ENCODE peak calls at places on chromosomes 13 and 19, in seven cellular contexts. K is adipocyte, H is neuronal stem cell, M is HepG2, I is PC-3, F is mesendoderm, A is neural progenitor cell. C is an unnamed sample.

GRCh38 chr19:2061936-2062729 is 11.1 kb upstream of the MKNK2 start:
- DNase-seq in F (no peak), A (peak), M (peak), K (no peak), H (no peak), I (no peak), C (peak)

GRCh38 chr13:28611654-28612131 is 47.2 kb upstream of the POMP start:
- DNase-seq in F (peak), A (no peak), I (no peak), K (no peak), H (no peak), M (no peak), C (no peak)

GRCh38 chr13:40665754-40666057 is 735 bp downstream of the FOXO1 start:
- DNase-seq in K (no peak), F (peak), A (no peak), I (peak), H (no peak), M (no peak), C (no peak)

GRCh38 chr19:48391100-48392005 is at the start of gene KDELR1:
- DNase-seq in H (peak), I (peak), A (peak), K (peak), F (peak), M (peak), C (peak)

GRCh38 chr19:694481-695349 is 537 bp downstream of the PRSS57 start:
- DNase-seq in K (no peak), I (no peak), F (no peak), A (no peak), M (no peak), H (no peak), C (no peak)

GRCh38 chr13:47708386-47708785 is 292.7 kb downstream of the SUCLA2 start:
- DNase-seq in K (no peak), H (no peak), I (peak), M (no peak), A (no peak), F (no peak), C (no peak)

GRCh38 chr19:14053500-14053899 is 8.4 kb downstream of the PALM3 start:
- DNase-seq in K (no peak), I (no peak), A (no peak), F (no peak), M (no peak), H (no peak), C (no peak)

GRCh38 chr19:10226376-10227214 is 4.5 kb downstream of the S1PR2 start:
- DNase-seq in H (no peak), F (no peak), I (no peak), M (no peak), K (peak), A (no peak), C (peak)

GRCh38 chr13:36919833-36920611 is at the start of gene SMAD9:
- DNase-seq in I (peak), F (peak), A (peak), K (peak), M (peak), H (peak), C (peak)

GRCh38 chr13:100825551-100825950 is 151.0 kb upstream of the TMTC4 start:
- DNase-seq in I (peak), A (no peak), M (no peak), K (peak), F (no peak), H (no peak), C (no peak)

GRCh38 chr13:30679483-30680330 is 55.6 kb upstream of the ALOX5AP start:
- DNase-seq in K (peak), H (no peak), F (peak), A (peak), M (peak), I (peak), C (no peak)

GRCh38 chr13:30671271-30671815 is 53.6 kb downstream of the USPL1 start:
- DNase-seq in A (no peak), M (no peak), K (no peak), I (no peak), F (no peak), H (no peak), C (no peak)

GRCh38 chr13:30668305-30668704 is 50.6 kb downstream of the USPL1 start:
- DNase-seq in K (no peak), F (no peak), I (no peak), M (peak), H (no peak), A (no peak), C (no peak)

GRCh38 chr13:30676672-30677071 is 58.7 kb upstream of the ALOX5AP start:
- DNase-seq in F (peak), H (no peak), I (peak), M (peak), A (no peak), K (no peak), C (no peak)

GRCh38 chr13:30673669-30674521 is 56.2 kb downstream of the USPL1 start:
- DNase-seq in A (peak), I (peak), F (peak), M (peak), K (peak), H (peak), C (peak)
- H3K9ac ChIP-seq in A (no peak), I (peak), F (peak), M (peak), K (peak), H (peak), C (peak)

DNA sequence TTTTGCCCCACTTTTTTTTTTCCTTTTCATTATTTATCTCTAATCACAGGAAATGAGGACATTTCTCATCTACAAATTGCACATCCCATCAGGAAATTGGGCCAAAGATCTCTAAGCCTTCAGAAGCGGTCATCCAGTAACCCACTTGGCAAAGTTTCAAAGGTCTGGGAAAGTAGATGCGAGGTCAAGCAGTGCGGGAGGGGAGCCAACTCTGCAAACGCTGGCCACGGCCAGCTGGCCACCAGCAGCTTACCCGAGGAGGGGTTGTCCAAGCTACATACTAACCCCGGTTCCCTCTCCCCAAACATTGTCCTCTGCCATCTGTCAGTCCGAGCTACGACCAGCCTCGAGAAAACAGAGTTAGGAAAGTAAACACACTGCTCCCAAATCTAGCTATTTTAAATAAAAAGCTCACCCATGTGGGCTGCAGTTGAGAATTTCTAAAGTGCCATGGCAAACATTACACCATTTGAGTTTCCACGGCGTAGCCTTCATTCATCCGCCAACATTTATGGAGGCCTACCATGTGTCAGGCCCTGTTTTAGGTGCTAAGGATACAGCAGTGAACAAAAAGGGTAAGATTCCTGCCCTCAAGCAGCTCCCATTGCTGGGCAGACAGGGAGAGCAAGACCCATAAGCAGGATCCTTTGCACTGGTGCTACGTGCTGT is 11.5 kb downstream of the FFAR2 start:
- DNase-seq in H (no peak), K (no peak), A (no peak), I (no peak), F (no peak), M (peak), C (peak)
- H3K9ac ChIP-seq in H (no peak), K (peak), A (no peak), I (no peak), F (no peak), M (peak), C (no peak)

DNA sequence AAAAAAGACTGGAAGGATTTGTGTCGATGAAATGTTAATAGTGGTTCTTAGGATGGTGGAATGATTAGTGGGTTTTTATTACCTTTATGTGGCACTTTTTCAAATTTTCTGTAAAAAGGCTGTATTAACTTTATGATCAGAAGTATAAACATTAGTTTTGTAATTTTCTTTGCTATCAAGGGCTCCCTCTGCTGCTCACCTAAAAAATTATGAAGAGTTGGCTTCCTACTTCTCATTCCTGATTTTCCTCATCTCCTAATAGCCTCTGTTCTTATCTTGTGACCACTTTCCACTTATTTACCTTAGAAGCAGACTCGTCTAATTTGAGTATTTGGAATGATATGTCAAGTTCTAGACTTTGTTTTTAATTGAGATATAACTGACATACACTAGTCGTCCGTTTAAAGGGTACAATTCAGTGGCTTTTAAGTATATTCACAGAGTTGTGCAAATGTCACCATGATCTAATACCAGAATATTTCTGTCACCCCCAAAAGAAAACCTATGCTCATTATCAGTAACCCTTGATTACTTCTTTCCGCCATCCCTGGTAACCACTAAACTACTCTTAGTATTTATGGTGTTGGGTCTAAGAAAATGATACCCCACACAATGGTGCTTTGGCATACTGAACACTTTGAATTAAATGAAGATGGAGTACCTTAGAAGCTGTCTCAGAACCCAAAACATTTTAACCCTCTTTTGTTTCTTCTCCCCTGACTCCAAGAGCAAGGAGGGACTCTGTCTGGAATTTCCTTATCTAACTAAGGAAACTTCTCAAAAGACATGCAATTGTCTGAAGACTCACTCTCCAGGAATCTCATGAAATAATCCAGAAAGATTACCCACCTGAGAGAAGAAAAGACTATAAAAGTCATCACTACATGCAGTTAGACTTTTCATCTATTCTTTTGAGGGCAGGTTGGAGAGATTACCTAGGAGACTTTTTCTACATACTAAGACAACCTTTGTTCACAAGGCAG is 311.3 kb downstream of the DLEU7 start:
- DNase-seq in A (no peak), M (no peak), F (no peak), H (no peak), K (peak), I (peak), C (no peak)
- H3K9ac ChIP-seq in A (no peak), M (no peak), F (no peak), H (no peak), K (peak), I (no peak), C (no peak)

GRCh38 chr13:23793711-23794110 is 95.5 kb downstream of the MIPEP start:
- DNase-seq in M (no peak), A (no peak), H (no peak), I (no peak), K (no peak), F (no peak), C (no peak)
- H3K9ac ChIP-seq in M (no peak), A (no peak), H (no peak), I (peak), K (peak), F (no peak), C (no peak)

GRCh38 chr13:33280550-33280905 is 5.0 kb downstream of the STARD13 start:
- DNase-seq in H (no peak), K (no peak), I (no peak), M (no peak), A (no peak), F (no peak), C (no peak)

GRCh38 chr13:33278923-33279322 is 6.6 kb downstream of the STARD13 start:
- DNase-seq in K (no peak), F (no peak), A (no peak), I (no peak), H (no peak), M (no peak), C (no peak)

GRCh38 chr13:33279898-33280549 is 5.5 kb downstream of the STARD13 start:
- DNase-seq in I (peak), K (peak), A (no peak), H (no peak), M (peak), F (peak), C (no peak)

GRCh38 chr13:33277946-33278345 is 7.6 kb downstream of the STARD13 start:
- DNase-seq in M (no peak), F (no peak), A (no peak), H (no peak), I (no peak), K (peak), C (no peak)

GRCh38 chr13:33279414-33279813 is 6.1 kb downstream of the STARD13 start:
- DNase-seq in A (no peak), M (no peak), I (peak), K (peak), H (no peak), F (no peak), C (peak)
- H3K9ac ChIP-seq in A (no peak), M (no peak), I (peak), K (peak), H (no peak), F (no peak), C (no peak)

GRCh38 chr19:50191270-50191669 is 12.2 kb upstream of the MYH14 start:
- DNase-seq in F (no peak), I (no peak), M (no peak), A (no peak), H (no peak), K (no peak), C (no peak)
- H3K9ac ChIP-seq in F (no peak), I (no peak), M (no peak), A (no peak), H (no peak), K (no peak), C (peak)

DNA sequence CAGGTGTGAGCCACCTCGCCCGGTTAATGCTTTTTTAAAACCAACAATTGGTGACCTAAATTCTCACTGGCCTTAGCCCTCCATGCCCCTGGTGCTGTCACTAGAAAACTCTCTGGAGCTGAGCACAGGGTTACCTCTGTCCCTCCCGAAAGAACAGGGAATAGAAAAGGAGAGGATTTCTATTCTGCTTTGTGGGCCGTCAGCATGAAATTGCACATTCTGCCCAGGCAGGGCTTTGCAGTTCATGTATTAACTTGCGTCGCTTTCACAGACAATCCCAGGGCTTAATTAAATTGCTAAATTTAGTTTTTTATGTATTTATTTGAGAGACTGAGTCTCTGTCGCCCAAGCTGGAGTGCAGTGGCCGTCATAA is 583 bp upstream of the ZNF480 start:
- DNase-seq in K (no peak), H (no peak), A (no peak), I (peak), F (peak), M (peak), C (no peak)
- H3K9ac ChIP-seq in K (peak), H (no peak), A (no peak), I (peak), F (peak), M (peak), C (peak)

DNA sequence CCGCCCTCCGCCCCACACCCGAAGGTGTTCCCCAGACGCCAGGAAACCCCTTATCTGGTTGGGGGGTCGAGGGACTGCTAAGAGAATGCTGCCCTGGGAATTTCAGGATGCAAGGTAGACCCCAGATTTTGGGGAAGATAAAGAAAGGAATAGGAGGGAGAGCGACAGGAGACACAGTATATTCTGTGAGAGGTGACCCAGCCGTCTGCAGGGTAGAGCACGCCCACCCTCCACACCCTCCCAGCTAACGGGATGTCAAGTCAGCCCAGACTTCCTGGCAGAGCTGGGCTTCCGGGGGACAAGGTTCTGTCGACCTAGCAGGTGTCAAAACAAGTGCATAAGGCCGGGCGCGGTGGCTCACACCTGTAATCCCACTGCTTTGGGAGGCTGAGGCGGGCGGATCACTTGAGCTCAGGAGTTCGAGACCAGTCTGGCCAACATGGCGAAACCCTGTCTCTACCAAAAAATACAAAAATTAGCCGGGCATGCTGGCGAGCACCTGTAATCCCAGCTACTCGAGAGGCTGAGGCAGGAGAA is 735 bp upstream of the PRR36 start:
- DNase-seq in M (no peak), H (no peak), I (no peak), A (no peak), K (no peak), F (no peak), C (no peak)
- H3K9ac ChIP-seq in M (no peak), H (no peak), I (no peak), A (no peak), K (no peak), F (no peak), C (no peak)

GRCh38 chr13:93328943-93329342 is 102.3 kb downstream of the GPC6 start:
- DNase-seq in A (no peak), F (no peak), M (peak), I (no peak), K (no peak), H (no peak), C (no peak)

GRCh38 chr13:93320942-93321341 is 94.3 kb downstream of the GPC6 start:
- DNase-seq in A (no peak), K (no peak), M (no peak), H (no peak), F (no peak), I (no peak), C (no peak)

GRCh38 chr13:93325303-93326297 is 99.0 kb downstream of the GPC6 start:
- DNase-seq in I (no peak), F (no peak), K (no peak), A (no peak), M (no peak), H (no peak), C (no peak)

DNA sequence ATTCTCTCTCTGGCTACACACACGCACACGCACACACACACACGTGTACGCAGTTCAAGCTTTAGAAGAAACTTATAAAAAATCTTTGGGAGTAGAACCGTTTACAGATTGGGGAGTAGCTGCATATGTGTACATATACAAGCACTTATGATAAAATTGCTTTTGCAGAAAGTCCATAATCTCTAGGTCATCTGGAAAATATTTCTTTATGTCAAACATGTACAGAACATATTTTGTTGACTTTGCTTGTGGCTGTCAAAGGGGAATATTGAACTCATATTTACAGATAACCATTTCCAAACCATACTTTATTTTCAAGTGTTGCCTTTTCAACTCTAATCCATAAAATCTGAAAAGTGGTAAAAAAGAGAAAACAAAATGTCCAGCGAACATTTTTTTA is 99.8 kb downstream of the GPC6 start:
- DNase-seq in M (no peak), H (no peak), A (no peak), F (no peak), I (no peak), K (no peak), C (no peak)
- H3K9ac ChIP-seq in M (no peak), H (no peak), A (no peak), F (no peak), I (no peak), K (no peak), C (no peak)

GRCh38 chr13:76885203-76886004 is 801 bp downstream of the KCTD12 start:
- DNase-seq in H (peak), M (no peak), K (peak), A (peak), I (peak), F (peak), C (peak)

GRCh38 chr13:76886005-76886291 is 257 bp downstream of the KCTD12 start:
- DNase-seq in I (no peak), F (no peak), M (no peak), A (no peak), H (peak), K (no peak), C (no peak)

GRCh38 chr13:76884571-76885202 is 1.5 kb downstream of the KCTD12 start:
- DNase-seq in M (no peak), F (no peak), A (no peak), I (peak), K (peak), H (no peak), C (peak)

GRCh38 chr13:76882431-76882830 is 3.8 kb downstream of the KCTD12 start:
- DNase-seq in K (peak), A (no peak), I (no peak), H (no peak), M (no peak), F (no peak), C (no peak)

GRCh38 chr13:76884167-76884566 is 2.0 kb downstream of the KCTD12 start:
- DNase-seq in I (no peak), F (peak), K (peak), H (no peak), A (peak), M (no peak), C (peak)
- H3K9ac ChIP-seq in I (no peak), F (no peak), K (peak), H (no peak), A (no peak), M (no peak), C (peak)